ENCODE peak calls at places on chromosome 13, in ten cellular contexts. One of them, this sample, is unnamed.

GRCh38 chr13:77460195-77460594 is 75.3 kb upstream of the SCEL start:
- DNase-seq in nephron progenitor cell: no peak
- DNase-seq in activated T-cell treated with anti-CD3 and anti-CD28 coated beads, Interleukin-2, amount 50 U/mL, for 4 hours: no peak
- DNase-seq in activated CD4-positive, alpha-beta T cell treated with anti-CD3 and anti-CD28 coated beads, Interleukin-2, amount 10 ng/mL, durations not matched to agents 7 days and 5 days: no peak
- DNase-seq in aorta: peak
- DNase-seq in T-helper 17 cell: no peak
- DNase-seq in suprapubic skin: no peak
- DNase-seq in coronary artery: no peak
- DNase-seq in stimulated activated CD8-positive, alpha-beta memory T cell treated with anti-CD3 and anti-CD28 coated beads, Interleukin-15, amount 100 ng/mL, for 4 hours: no peak
- DNase-seq in posterior vena cava: peak
- DNase-seq in this sample: peak

GRCh38 chr13:80618777-80619176 is 277.9 kb upstream of the SPRY2 start:
- DNase-seq in stimulated activated CD8-positive, alpha-beta memory T cell treated with anti-CD3 and anti-CD28 coated beads, Interleukin-15, amount 100 ng/mL, for 4 hours: no peak
- DNase-seq in aorta: no peak
- DNase-seq in suprapubic skin: no peak
- DNase-seq in nephron progenitor cell: no peak
- DNase-seq in activated T-cell treated with anti-CD3 and anti-CD28 coated beads, Interleukin-2, amount 50 U/mL, for 4 hours: no peak
- DNase-seq in T-helper 17 cell: no peak
- DNase-seq in posterior vena cava: no peak
- DNase-seq in activated CD4-positive, alpha-beta T cell treated with anti-CD3 and anti-CD28 coated beads, Interleukin-2, amount 10 ng/mL, durations not matched to agents 7 days and 5 days: no peak
- DNase-seq in coronary artery: no peak
- DNase-seq in this sample: no peak

GRCh38 chr13:21567714-21568113 is 36.3 kb downstream of the MICU2 start:
- DNase-seq in T-helper 17 cell: no peak
- DNase-seq in stimulated activated CD8-positive, alpha-beta memory T cell treated with anti-CD3 and anti-CD28 coated beads, Interleukin-15, amount 100 ng/mL, for 4 hours: no peak
- DNase-seq in coronary artery: no peak
- DNase-seq in nephron progenitor cell: no peak
- DNase-seq in suprapubic skin: no peak
- DNase-seq in activated T-cell treated with anti-CD3 and anti-CD28 coated beads, Interleukin-2, amount 50 U/mL, for 4 hours: no peak
- DNase-seq in aorta: no peak
- DNase-seq in activated CD4-positive, alpha-beta T cell treated with anti-CD3 and anti-CD28 coated beads, Interleukin-2, amount 10 ng/mL, durations not matched to agents 7 days and 5 days: no peak
- DNase-seq in posterior vena cava: no peak
- DNase-seq in this sample: no peak

GRCh38 chr13:52033039-52033438 is 8.5 kb downstream of the UTP14C start:
- DNase-seq in stimulated activated CD8-positive, alpha-beta memory T cell treated with anti-CD3 and anti-CD28 coated beads, Interleukin-15, amount 100 ng/mL, for 4 hours: no peak
- DNase-seq in nephron progenitor cell: no peak
- DNase-seq in posterior vena cava: no peak
- DNase-seq in suprapubic skin: no peak
- DNase-seq in coronary artery: no peak
- DNase-seq in T-helper 17 cell: no peak
- DNase-seq in activated T-cell treated with anti-CD3 and anti-CD28 coated beads, Interleukin-2, amount 50 U/mL, for 4 hours: no peak
- DNase-seq in activated CD4-positive, alpha-beta T cell treated with anti-CD3 and anti-CD28 coated beads, Interleukin-2, amount 10 ng/mL, durations not matched to agents 7 days and 5 days: no peak
- DNase-seq in aorta: no peak
- DNase-seq in this sample: no peak

GRCh38 chr13:36275190-36276002 is 22.2 kb downstream of the CCDC169 start:
- DNase-seq in activated T-cell treated with anti-CD3 and anti-CD28 coated beads, Interleukin-2, amount 50 U/mL, for 4 hours: no peak
- DNase-seq in suprapubic skin: no peak
- DNase-seq in nephron progenitor cell: peak
- DNase-seq in aorta: no peak
- DNase-seq in activated CD4-positive, alpha-beta T cell treated with anti-CD3 and anti-CD28 coated beads, Interleukin-2, amount 10 ng/mL, durations not matched to agents 7 days and 5 days: peak
- DNase-seq in T-helper 17 cell: no peak
- DNase-seq in coronary artery: no peak
- DNase-seq in posterior vena cava: no peak
- DNase-seq in stimulated activated CD8-positive, alpha-beta memory T cell treated with anti-CD3 and anti-CD28 coated beads, Interleukin-15, amount 100 ng/mL, for 4 hours: no peak
- DNase-seq in this sample: no peak

GRCh38 chr13:27283906-27284523 is 13.4 kb downstream of the RASL11A start:
- DNase-seq in aorta: no peak
- DNase-seq in nephron progenitor cell: no peak
- DNase-seq in suprapubic skin: no peak
- DNase-seq in coronary artery: no peak
- DNase-seq in stimulated activated CD8-positive, alpha-beta memory T cell treated with anti-CD3 and anti-CD28 coated beads, Interleukin-15, amount 100 ng/mL, for 4 hours: no peak
- DNase-seq in activated T-cell treated with anti-CD3 and anti-CD28 coated beads, Interleukin-2, amount 50 U/mL, for 4 hours: no peak
- DNase-seq in activated CD4-positive, alpha-beta T cell treated with anti-CD3 and anti-CD28 coated beads, Interleukin-2, amount 10 ng/mL, durations not matched to agents 7 days and 5 days: no peak
- DNase-seq in posterior vena cava: no peak
- DNase-seq in T-helper 17 cell: no peak
- DNase-seq in this sample: no peak

GRCh38 chr13:73708393-73708985 is 425.7 kb downstream of the KLF12 start:
- DNase-seq in suprapubic skin: no peak
- DNase-seq in stimulated activated CD8-positive, alpha-beta memory T cell treated with anti-CD3 and anti-CD28 coated beads, Interleukin-15, amount 100 ng/mL, for 4 hours: no peak
- DNase-seq in nephron progenitor cell: peak
- DNase-seq in T-helper 17 cell: peak
- DNase-seq in activated T-cell treated with anti-CD3 and anti-CD28 coated beads, Interleukin-2, amount 50 U/mL, for 4 hours: peak
- DNase-seq in posterior vena cava: no peak
- DNase-seq in coronary artery: no peak
- DNase-seq in activated CD4-positive, alpha-beta T cell treated with anti-CD3 and anti-CD28 coated beads, Interleukin-2, amount 10 ng/mL, durations not matched to agents 7 days and 5 days: peak
- DNase-seq in aorta: no peak
- DNase-seq in this sample: no peak

GRCh38 chr13:95858286-95859075 is 181.5 kb downstream of the DNAJC3 start:
- DNase-seq in activated CD4-positive, alpha-beta T cell treated with anti-CD3 and anti-CD28 coated beads, Interleukin-2, amount 10 ng/mL, durations not matched to agents 7 days and 5 days: no peak
- DNase-seq in posterior vena cava: no peak
- DNase-seq in suprapubic skin: no peak
- DNase-seq in activated T-cell treated with anti-CD3 and anti-CD28 coated beads, Interleukin-2, amount 50 U/mL, for 4 hours: no peak
- DNase-seq in coronary artery: no peak
- DNase-seq in stimulated activated CD8-positive, alpha-beta memory T cell treated with anti-CD3 and anti-CD28 coated beads, Interleukin-15, amount 100 ng/mL, for 4 hours: no peak
- DNase-seq in nephron progenitor cell: no peak
- DNase-seq in aorta: no peak
- DNase-seq in T-helper 17 cell: no peak
- DNase-seq in this sample: no peak

GRCh38 chr13:24039621-24040475 is 120.7 kb upstream of the SPATA13 start:
- DNase-seq in aorta: no peak
- DNase-seq in activated CD4-positive, alpha-beta T cell treated with anti-CD3 and anti-CD28 coated beads, Interleukin-2, amount 10 ng/mL, durations not matched to agents 7 days and 5 days: no peak
- DNase-seq in coronary artery: no peak
- DNase-seq in T-helper 17 cell: no peak
- DNase-seq in posterior vena cava: no peak
- DNase-seq in suprapubic skin: no peak
- DNase-seq in stimulated activated CD8-positive, alpha-beta memory T cell treated with anti-CD3 and anti-CD28 coated beads, Interleukin-15, amount 100 ng/mL, for 4 hours: no peak
- DNase-seq in activated T-cell treated with anti-CD3 and anti-CD28 coated beads, Interleukin-2, amount 50 U/mL, for 4 hours: no peak
- DNase-seq in nephron progenitor cell: no peak
- DNase-seq in this sample: no peak

GRCh38 chr13:112098699-112099098 is 31.8 kb downstream of the SOX1 start:
- DNase-seq in activated T-cell treated with anti-CD3 and anti-CD28 coated beads, Interleukin-2, amount 50 U/mL, for 4 hours: no peak
- DNase-seq in nephron progenitor cell: no peak
- DNase-seq in suprapubic skin: no peak
- DNase-seq in aorta: no peak
- DNase-seq in activated CD4-positive, alpha-beta T cell treated with anti-CD3 and anti-CD28 coated beads, Interleukin-2, amount 10 ng/mL, durations not matched to agents 7 days and 5 days: no peak
- DNase-seq in T-helper 17 cell: no peak
- DNase-seq in coronary artery: no peak
- DNase-seq in posterior vena cava: no peak
- DNase-seq in stimulated activated CD8-positive, alpha-beta memory T cell treated with anti-CD3 and anti-CD28 coated beads, Interleukin-15, amount 100 ng/mL, for 4 hours: no peak
- DNase-seq in this sample: no peak

GRCh38 chr13:39282400-39282972 is 244.2 kb downstream of the NHLRC3 start:
- DNase-seq in posterior vena cava: no peak
- DNase-seq in nephron progenitor cell: no peak
- DNase-seq in T-helper 17 cell: no peak
- DNase-seq in activated CD4-positive, alpha-beta T cell treated with anti-CD3 and anti-CD28 coated beads, Interleukin-2, amount 10 ng/mL, durations not matched to agents 7 days and 5 days: no peak
- DNase-seq in coronary artery: no peak
- DNase-seq in suprapubic skin: no peak
- DNase-seq in stimulated activated CD8-positive, alpha-beta memory T cell treated with anti-CD3 and anti-CD28 coated beads, Interleukin-15, amount 100 ng/mL, for 4 hours: no peak
- DNase-seq in activated T-cell treated with anti-CD3 and anti-CD28 coated beads, Interleukin-2, amount 50 U/mL, for 4 hours: no peak
- DNase-seq in aorta: no peak
- DNase-seq in this sample: no peak

GRCh38 chr13:45280751-45281634 is 60.0 kb downstream of the TPT1 start:
- DNase-seq in nephron progenitor cell: peak
- DNase-seq in T-helper 17 cell: no peak
- DNase-seq in suprapubic skin: no peak
- DNase-seq in stimulated activated CD8-positive, alpha-beta memory T cell treated with anti-CD3 and anti-CD28 coated beads, Interleukin-15, amount 100 ng/mL, for 4 hours: peak
- DNase-seq in posterior vena cava: no peak
- DNase-seq in activated CD4-positive, alpha-beta T cell treated with anti-CD3 and anti-CD28 coated beads, Interleukin-2, amount 10 ng/mL, durations not matched to agents 7 days and 5 days: peak
- DNase-seq in activated T-cell treated with anti-CD3 and anti-CD28 coated beads, Interleukin-2, amount 50 U/mL, for 4 hours: peak
- DNase-seq in coronary artery: no peak
- DNase-seq in aorta: peak
- DNase-seq in this sample: peak

GRCh38 chr13:30373727-30374126 is 48.6 kb upstream of the UBE2L5 start:
- DNase-seq in activated T-cell treated with anti-CD3 and anti-CD28 coated beads, Interleukin-2, amount 50 U/mL, for 4 hours: peak
- DNase-seq in nephron progenitor cell: no peak
- DNase-seq in T-helper 17 cell: no peak
- DNase-seq in posterior vena cava: no peak
- DNase-seq in stimulated activated CD8-positive, alpha-beta memory T cell treated with anti-CD3 and anti-CD28 coated beads, Interleukin-15, amount 100 ng/mL, for 4 hours: no peak
- DNase-seq in suprapubic skin: no peak
- DNase-seq in coronary artery: no peak
- DNase-seq in aorta: no peak
- DNase-seq in activated CD4-positive, alpha-beta T cell treated with anti-CD3 and anti-CD28 coated beads, Interleukin-2, amount 10 ng/mL, durations not matched to agents 7 days and 5 days: peak
- DNase-seq in this sample: no peak

GRCh38 chr13:41308241-41308640 is 2.8 kb upstream of the NAA16 start:
- DNase-seq in coronary artery: no peak
- DNase-seq in activated T-cell treated with anti-CD3 and anti-CD28 coated beads, Interleukin-2, amount 50 U/mL, for 4 hours: no peak
- DNase-seq in T-helper 17 cell: no peak
- DNase-seq in nephron progenitor cell: no peak
- DNase-seq in stimulated activated CD8-positive, alpha-beta memory T cell treated with anti-CD3 and anti-CD28 coated beads, Interleukin-15, amount 100 ng/mL, for 4 hours: no peak
- DNase-seq in activated CD4-positive, alpha-beta T cell treated with anti-CD3 and anti-CD28 coated beads, Interleukin-2, amount 10 ng/mL, durations not matched to agents 7 days and 5 days: no peak
- DNase-seq in suprapubic skin: no peak
- DNase-seq in aorta: no peak
- DNase-seq in posterior vena cava: no peak
- DNase-seq in this sample: no peak

GRCh38 chr13:48155850-48156249 is 60.9 kb upstream of the MED4 start:
- DNase-seq in posterior vena cava: no peak
- DNase-seq in T-helper 17 cell: peak
- DNase-seq in nephron progenitor cell: no peak
- DNase-seq in activated CD4-positive, alpha-beta T cell treated with anti-CD3 and anti-CD28 coated beads, Interleukin-2, amount 10 ng/mL, durations not matched to agents 7 days and 5 days: peak
- DNase-seq in activated T-cell treated with anti-CD3 and anti-CD28 coated beads, Interleukin-2, amount 50 U/mL, for 4 hours: no peak
- DNase-seq in aorta: no peak
- DNase-seq in suprapubic skin: no peak
- DNase-seq in stimulated activated CD8-positive, alpha-beta memory T cell treated with anti-CD3 and anti-CD28 coated beads, Interleukin-15, amount 100 ng/mL, for 4 hours: no peak
- DNase-seq in coronary artery: no peak
- DNase-seq in this sample: no peak

GRCh38 chr13:111115841-111116500 is 861 bp downstream of the ARHGEF7 start:
- DNase-seq in posterior vena cava: peak
- DNase-seq in aorta: no peak
- DNase-seq in activated CD4-positive, alpha-beta T cell treated with anti-CD3 and anti-CD28 coated beads, Interleukin-2, amount 10 ng/mL, durations not matched to agents 7 days and 5 days: no peak
- DNase-seq in suprapubic skin: no peak
- DNase-seq in activated T-cell treated with anti-CD3 and anti-CD28 coated beads, Interleukin-2, amount 50 U/mL, for 4 hours: no peak
- DNase-seq in coronary artery: no peak
- DNase-seq in stimulated activated CD8-positive, alpha-beta memory T cell treated with anti-CD3 and anti-CD28 coated beads, Interleukin-15, amount 100 ng/mL, for 4 hours: no peak
- DNase-seq in T-helper 17 cell: no peak
- DNase-seq in nephron progenitor cell: peak
- DNase-seq in this sample: no peak

GRCh38 chr13:114035583-114036501 is 62.0 kb upstream of the C13orf46 start:
- DNase-seq in aorta: no peak
- DNase-seq in posterior vena cava: no peak
- DNase-seq in suprapubic skin: no peak
- DNase-seq in coronary artery: no peak
- DNase-seq in activated CD4-positive, alpha-beta T cell treated with anti-CD3 and anti-CD28 coated beads, Interleukin-2, amount 10 ng/mL, durations not matched to agents 7 days and 5 days: no peak
- DNase-seq in activated T-cell treated with anti-CD3 and anti-CD28 coated beads, Interleukin-2, amount 50 U/mL, for 4 hours: no peak
- DNase-seq in T-helper 17 cell: no peak
- DNase-seq in nephron progenitor cell: peak
- DNase-seq in stimulated activated CD8-positive, alpha-beta memory T cell treated with anti-CD3 and anti-CD28 coated beads, Interleukin-15, amount 100 ng/mL, for 4 hours: no peak
- DNase-seq in this sample: no peak

GRCh38 chr13:39656325-39656677 is 839 bp downstream of the COG6 start:
- DNase-seq in posterior vena cava: no peak
- DNase-seq in T-helper 17 cell: no peak
- DNase-seq in aorta: no peak
- DNase-seq in stimulated activated CD8-positive, alpha-beta memory T cell treated with anti-CD3 and anti-CD28 coated beads, Interleukin-15, amount 100 ng/mL, for 4 hours: no peak
- DNase-seq in activated CD4-positive, alpha-beta T cell treated with anti-CD3 and anti-CD28 coated beads, Interleukin-2, amount 10 ng/mL, durations not matched to agents 7 days and 5 days: no peak
- DNase-seq in coronary artery: no peak
- DNase-seq in suprapubic skin: no peak
- DNase-seq in activated T-cell treated with anti-CD3 and anti-CD28 coated beads, Interleukin-2, amount 50 U/mL, for 4 hours: no peak
- DNase-seq in nephron progenitor cell: no peak
- DNase-seq in this sample: no peak

GRCh38 chr13:42022796-42023493 is 25.5 kb upstream of the DGKH start:
- DNase-seq in T-helper 17 cell: no peak
- DNase-seq in posterior vena cava: no peak
- DNase-seq in stimulated activated CD8-positive, alpha-beta memory T cell treated with anti-CD3 and anti-CD28 coated beads, Interleukin-15, amount 100 ng/mL, for 4 hours: no peak
- DNase-seq in suprapubic skin: no peak
- DNase-seq in nephron progenitor cell: no peak
- DNase-seq in aorta: no peak
- DNase-seq in activated T-cell treated with anti-CD3 and anti-CD28 coated beads, Interleukin-2, amount 50 U/mL, for 4 hours: no peak
- DNase-seq in coronary artery: no peak
- DNase-seq in activated CD4-positive, alpha-beta T cell treated with anti-CD3 and anti-CD28 coated beads, Interleukin-2, amount 10 ng/mL, durations not matched to agents 7 days and 5 days: no peak
- DNase-seq in this sample: no peak

GRCh38 chr13:102003848-102004570 is 397.8 kb downstream of the FGF14 start:
- DNase-seq in T-helper 17 cell: no peak
- DNase-seq in activated T-cell treated with anti-CD3 and anti-CD28 coated beads, Interleukin-2, amount 50 U/mL, for 4 hours: no peak
- DNase-seq in nephron progenitor cell: no peak
- DNase-seq in stimulated activated CD8-positive, alpha-beta memory T cell treated with anti-CD3 and anti-CD28 coated beads, Interleukin-15, amount 100 ng/mL, for 4 hours: no peak
- DNase-seq in coronary artery: no peak
- DNase-seq in aorta: no peak
- DNase-seq in posterior vena cava: no peak
- DNase-seq in activated CD4-positive, alpha-beta T cell treated with anti-CD3 and anti-CD28 coated beads, Interleukin-2, amount 10 ng/mL, durations not matched to agents 7 days and 5 days: no peak
- DNase-seq in suprapubic skin: no peak
- DNase-seq in this sample: no peak